ENCODE peak calls at places on chromosomes 11 and 22, in seven cellular contexts. One of them, this sample, is unnamed.

GRCh38 chr11:67269401-67270255 is 3.4 kb downstream of the GRK2 start:
- DNase-seq in mesenchymal stem cell: no peak
- DNase-seq in mesendoderm: no peak
- DNase-seq in H1: no peak
- DNase-seq in H9: no peak
- DNase-seq in neuronal stem cell: no peak
- DNase-seq in IMR-90: no peak
- DNase-seq in this sample: no peak

GRCh38 chr11:127493330-127493729 is 492.8 kb upstream of the KIRREL3 start:
- DNase-seq in neuronal stem cell: no peak
- DNase-seq in H1: no peak
- DNase-seq in H9: no peak
- DNase-seq in mesenchymal stem cell: peak; percentile 4
- DNase-seq in IMR-90: peak; percentile 19
- DNase-seq in mesendoderm: peak; percentile 32
- DNase-seq in this sample: no peak

GRCh38 chr11:45273509-45273908 is 12.6 kb downstream of the SYT13 start:
- DNase-seq in H9: no peak
- DNase-seq in IMR-90: no peak
- DNase-seq in mesendoderm: no peak
- DNase-seq in neuronal stem cell: no peak
- DNase-seq in mesenchymal stem cell: no peak
- DNase-seq in H1: no peak
- DNase-seq in this sample: no peak

GRCh38 chr11:64867748-64868462 is 10.5 kb downstream of the EHD1 start:
- DNase-seq in IMR-90: no peak
- DNase-seq in H9: no peak
- DNase-seq in H1: no peak
- DNase-seq in mesendoderm: no peak
- DNase-seq in mesenchymal stem cell: no peak
- DNase-seq in neuronal stem cell: no peak
- DNase-seq in this sample: peak; percentile 91

GRCh38 chr11:4095509-4096230 is 1.1 kb downstream of the RRM1 start:
- DNase-seq in H9: no peak
- DNase-seq in mesendoderm: peak; percentile 61
- DNase-seq in mesenchymal stem cell: peak; percentile 85
- DNase-seq in IMR-90: peak; percentile 78
- DNase-seq in neuronal stem cell: no peak
- DNase-seq in H1: no peak
- DNase-seq in this sample: peak; percentile 73

GRCh38 chr11:36730761-36731160 is 132.7 kb upstream of the RAG2 start:
- DNase-seq in H1: no peak
- DNase-seq in mesendoderm: peak; percentile 3
- DNase-seq in mesenchymal stem cell: no peak
- DNase-seq in H9: no peak
- DNase-seq in neuronal stem cell: no peak
- DNase-seq in IMR-90: no peak
- DNase-seq in this sample: no peak

GRCh38 chr11:63811522-63811921 is 1.7 kb upstream of the SPINDOC start:
- DNase-seq in mesendoderm: peak; percentile 11
- DNase-seq in mesenchymal stem cell: no peak
- DNase-seq in H9: no peak
- DNase-seq in IMR-90: no peak
- DNase-seq in H1: no peak
- DNase-seq in neuronal stem cell: no peak
- DNase-seq in this sample: no peak

GRCh38 chr11:32421992-32422391 is 13.3 kb downstream of the WT1 start:
- DNase-seq in mesenchymal stem cell: no peak
- DNase-seq in H1: no peak
- DNase-seq in H9: no peak
- DNase-seq in mesendoderm: no peak
- DNase-seq in IMR-90: no peak
- DNase-seq in neuronal stem cell: no peak
- DNase-seq in this sample: no peak

GRCh38 chr22:39097098-39098020 is at the start of gene APOBEC3H:
- DNase-seq in mesendoderm: no peak
- DNase-seq in IMR-90: no peak
- DNase-seq in H9: no peak
- DNase-seq in mesenchymal stem cell: peak; percentile 6
- DNase-seq in neuronal stem cell: no peak
- DNase-seq in H1: no peak
- DNase-seq in this sample: no peak

GRCh38 chr11:17649696-17650600 is 69.4 kb upstream of the MYOD1 start:
- DNase-seq in neuronal stem cell: no peak
- DNase-seq in mesenchymal stem cell: no peak
- DNase-seq in mesendoderm: peak; percentile 14
- DNase-seq in H1: no peak
- DNase-seq in H9: no peak
- DNase-seq in IMR-90: no peak
- DNase-seq in this sample: peak; percentile 68

GRCh38 chr11:112744041-112744440 is 217.2 kb upstream of the NCAM1 start:
- DNase-seq in H9: no peak
- DNase-seq in H1: no peak
- DNase-seq in neuronal stem cell: no peak
- DNase-seq in IMR-90: no peak
- DNase-seq in mesenchymal stem cell: no peak
- DNase-seq in mesendoderm: no peak
- DNase-seq in this sample: no peak

GRCh38 chr11:73945396-73945795 is 5.4 kb upstream of the DNAJB13 start:
- DNase-seq in mesenchymal stem cell: no peak
- DNase-seq in H9: no peak
- DNase-seq in IMR-90: no peak
- DNase-seq in H1: no peak
- DNase-seq in mesendoderm: no peak
- DNase-seq in neuronal stem cell: no peak
- DNase-seq in this sample: no peak

GRCh38 chr11:295351-296205 is 3.7 kb downstream of the IFITM5 start:
- DNase-seq in H1: no peak
- DNase-seq in IMR-90: no peak
- DNase-seq in neuronal stem cell: no peak
- DNase-seq in H9: no peak
- DNase-seq in mesenchymal stem cell: no peak
- DNase-seq in mesendoderm: no peak
- DNase-seq in this sample: no peak

GRCh38 chr11:97525273-97525672 is 1135.5 kb downstream of the JRKL start:
- DNase-seq in neuronal stem cell: no peak
- DNase-seq in H1: no peak
- DNase-seq in mesendoderm: no peak
- DNase-seq in IMR-90: no peak
- DNase-seq in H9: no peak
- DNase-seq in mesenchymal stem cell: peak; percentile 11
- DNase-seq in this sample: no peak

GRCh38 chr11:118227865-118228785 is 3.3 kb upstream of the JAML start:
- DNase-seq in neuronal stem cell: no peak
- DNase-seq in H9: no peak
- DNase-seq in mesenchymal stem cell: no peak
- DNase-seq in H1: no peak
- DNase-seq in IMR-90: no peak
- DNase-seq in mesendoderm: no peak
- DNase-seq in this sample: no peak

GRCh38 chr11:93143186-93143585 is 54.6 kb downstream of the SLC36A4 start:
- DNase-seq in mesenchymal stem cell: peak; percentile 23
- DNase-seq in neuronal stem cell: no peak
- DNase-seq in mesendoderm: no peak
- DNase-seq in H1: no peak
- DNase-seq in IMR-90: peak; percentile 76
- DNase-seq in H9: no peak
- DNase-seq in this sample: no peak

GRCh38 chr11:11409224-11409623 is 56.2 kb upstream of the CSNK2A3 start:
- DNase-seq in H9: no peak
- DNase-seq in H1: no peak
- DNase-seq in mesendoderm: no peak
- DNase-seq in neuronal stem cell: no peak
- DNase-seq in mesenchymal stem cell: no peak
- DNase-seq in IMR-90: no peak
- DNase-seq in this sample: no peak

GRCh38 chr11:87097582-87097981 is 59.8 kb downstream of the TMEM135 start:
- DNase-seq in IMR-90: peak; percentile 27
- DNase-seq in neuronal stem cell: peak; percentile 18
- DNase-seq in H1: no peak
- DNase-seq in H9: peak; percentile 55
- DNase-seq in mesendoderm: peak; percentile 87
- DNase-seq in mesenchymal stem cell: peak; percentile 61
- DNase-seq in this sample: peak; percentile 17

DNA sequence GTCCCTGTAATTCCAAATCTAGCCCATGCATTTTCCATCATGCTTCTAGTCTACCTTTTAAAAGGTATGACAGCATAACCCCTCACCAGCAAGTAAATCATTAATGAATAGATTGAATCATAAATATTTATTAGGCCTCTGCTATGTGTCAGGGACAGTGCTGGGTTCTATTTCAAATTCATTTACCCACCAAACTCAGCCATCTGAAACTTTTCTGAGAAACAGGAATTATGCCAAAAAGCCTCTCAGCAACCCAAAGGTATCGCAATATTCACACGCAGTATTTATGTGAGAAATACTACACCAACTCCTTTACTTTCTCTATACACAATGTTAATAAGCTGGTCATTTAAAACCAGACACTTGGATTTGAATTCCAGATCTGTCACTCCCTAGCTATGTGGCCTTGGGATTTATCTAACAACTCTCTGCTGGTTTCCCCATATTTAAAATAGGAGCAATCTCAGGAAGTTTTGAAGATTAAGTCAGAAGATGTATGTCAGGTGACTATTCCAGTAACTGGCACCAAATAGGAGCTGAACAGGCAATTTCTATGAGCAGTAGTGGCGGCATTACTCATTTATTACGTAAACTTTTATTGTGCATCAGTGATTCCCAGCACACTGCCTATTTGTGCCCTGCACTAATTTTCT is 191.4 kb downstream of the TENM4 start:
- DNase-seq in mesenchymal stem cell: peak; percentile 34
- DNase-seq in mesendoderm: no peak
- DNase-seq in H9: no peak
- DNase-seq in neuronal stem cell: no peak
- DNase-seq in H1: no peak
- DNase-seq in IMR-90: peak; percentile 75
- DNase-seq in this sample: peak; percentile 89
- H3K18ac ChIP-seq in mesenchymal stem cell: no peak overlapping the region
- H3K18ac ChIP-seq in mesendoderm: no peak overlapping the region
- H3K18ac ChIP-seq in H9: no peak overlapping the region
- H3K18ac ChIP-seq in neuronal stem cell: no peak overlapping the region
- H3K18ac ChIP-seq in H1: no peak overlapping the region
- H3K18ac ChIP-seq in IMR-90: no peak overlapping the region
- H3K18ac ChIP-seq in this sample: no peak overlapping the region

DNA sequence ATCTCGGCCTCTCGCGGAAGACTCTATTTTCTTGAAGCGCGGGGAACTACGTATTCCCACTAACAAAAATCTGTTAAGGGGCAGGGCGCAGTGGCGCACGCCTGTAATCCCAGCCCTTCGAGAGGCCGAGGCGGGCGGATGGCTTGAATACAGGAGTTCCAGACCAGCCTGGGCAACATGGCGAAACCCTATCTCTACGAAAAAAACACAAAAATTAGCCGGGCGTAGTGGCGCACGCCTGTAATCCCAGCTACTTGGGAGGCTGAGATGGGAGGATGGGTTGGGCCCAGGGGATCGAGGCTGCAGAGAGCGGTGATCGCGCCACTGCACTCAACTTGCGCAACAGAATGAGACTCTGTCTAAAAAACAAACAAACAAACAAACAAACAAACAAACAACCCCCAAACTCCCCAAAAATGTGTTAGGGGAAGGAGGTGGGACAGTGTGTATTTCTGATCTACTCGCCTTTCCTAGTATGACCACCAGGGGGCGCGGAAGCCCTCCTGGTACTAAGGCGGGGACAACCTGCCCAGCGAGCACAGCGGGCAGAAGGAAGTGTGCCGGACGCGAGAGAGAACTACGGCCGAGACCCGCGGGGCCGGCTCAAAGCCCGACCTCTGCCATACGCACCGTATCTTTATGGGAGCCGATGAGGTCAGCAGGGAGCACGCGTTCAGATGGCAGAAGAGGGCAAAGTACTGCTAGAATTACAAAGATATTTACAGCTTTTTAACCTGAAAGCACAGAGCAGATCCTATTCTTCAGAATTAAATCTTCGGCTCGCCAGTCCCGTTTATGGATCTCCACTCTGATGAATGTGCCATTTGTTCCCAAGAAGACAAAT is 1.3 kb upstream of the STX3 start:
- DNase-seq in H1: no peak
- DNase-seq in H9: peak; percentile 80
- DNase-seq in mesendoderm: peak; percentile 82
- DNase-seq in IMR-90: peak; percentile 63
- DNase-seq in mesenchymal stem cell: peak; percentile 83
- DNase-seq in neuronal stem cell: peak; percentile 80
- DNase-seq in this sample: peak; percentile 89
- H3K18ac ChIP-seq in H1: no peak overlapping the region
- H3K18ac ChIP-seq in H9: no peak overlapping the region
- H3K18ac ChIP-seq in mesendoderm: no peak overlapping the region
- H3K18ac ChIP-seq in IMR-90: no peak overlapping the region
- H3K18ac ChIP-seq in mesenchymal stem cell: no peak overlapping the region
- H3K18ac ChIP-seq in neuronal stem cell: no peak overlapping the region
- H3K18ac ChIP-seq in this sample: no peak overlapping the region

DNA sequence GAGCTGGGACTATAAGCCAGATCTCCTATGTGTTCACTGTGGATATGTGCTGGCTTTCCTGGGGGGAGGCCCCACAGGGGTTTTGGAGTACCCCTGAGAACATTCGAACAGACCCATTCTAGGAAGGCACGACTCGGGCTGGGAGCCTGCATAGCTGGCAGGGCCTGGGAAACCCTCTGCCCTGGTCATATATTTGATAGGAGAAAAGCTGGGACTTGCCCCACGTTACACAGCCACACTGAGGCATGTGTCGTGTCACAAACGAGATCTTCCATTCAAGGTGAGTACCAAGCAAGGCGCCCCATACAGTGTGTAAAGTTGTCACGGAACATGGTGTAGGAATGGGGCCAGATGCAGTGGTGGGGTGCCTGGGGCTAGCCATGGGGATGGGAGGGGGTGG is 11.2 kb downstream of the MYO7A start:
- DNase-seq in mesenchymal stem cell: no peak
- DNase-seq in H9: no peak
- DNase-seq in H1: no peak
- DNase-seq in neuronal stem cell: no peak
- DNase-seq in IMR-90: no peak
- DNase-seq in mesendoderm: no peak
- DNase-seq in this sample: no peak
- H3K18ac ChIP-seq in mesenchymal stem cell: no peak overlapping the region
- H3K18ac ChIP-seq in H9: no peak overlapping the region
- H3K18ac ChIP-seq in H1: no peak overlapping the region
- H3K18ac ChIP-seq in neuronal stem cell: no peak overlapping the region
- H3K18ac ChIP-seq in IMR-90: no peak overlapping the region
- H3K18ac ChIP-seq in mesendoderm: no peak overlapping the region
- H3K18ac ChIP-seq in this sample: no peak overlapping the region

DNA sequence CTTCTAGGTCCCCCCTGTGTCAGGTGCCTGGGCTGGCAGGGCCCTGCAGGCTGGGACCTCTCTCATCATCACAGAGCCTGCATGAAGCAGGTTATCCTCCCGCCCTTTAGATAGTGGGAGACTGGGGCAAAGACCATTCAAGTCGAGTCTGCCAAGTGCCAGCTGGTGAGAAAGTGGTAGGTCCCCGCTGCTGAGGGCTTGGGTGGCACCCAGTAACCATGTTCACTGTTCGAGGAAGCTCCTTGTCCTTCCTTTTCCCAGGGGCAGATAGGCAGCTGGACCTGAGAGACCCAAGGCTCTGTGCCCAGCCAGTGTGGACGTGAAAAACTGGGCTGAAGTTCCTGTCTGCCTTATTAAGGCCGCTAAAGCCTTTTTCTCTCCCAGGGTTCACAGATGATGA is 1319.8 kb downstream of the TBC1D22A start:
- DNase-seq in H1: no peak
- DNase-seq in neuronal stem cell: no peak
- DNase-seq in mesenchymal stem cell: no peak
- DNase-seq in H9: no peak
- DNase-seq in mesendoderm: no peak
- DNase-seq in IMR-90: no peak
- DNase-seq in this sample: no peak
- H3K18ac ChIP-seq in H1: no peak overlapping the region
- H3K18ac ChIP-seq in neuronal stem cell: no peak overlapping the region
- H3K18ac ChIP-seq in mesenchymal stem cell: no peak overlapping the region
- H3K18ac ChIP-seq in H9: no peak overlapping the region
- H3K18ac ChIP-seq in mesendoderm: no peak overlapping the region
- H3K18ac ChIP-seq in IMR-90: no peak overlapping the region
- H3K18ac ChIP-seq in this sample: no peak overlapping the region

GRCh38 chr11:104962852-104963251 is 5.5 kb downstream of the CASP4 start:
- DNase-seq in mesenchymal stem cell: no peak
- DNase-seq in IMR-90: no peak
- DNase-seq in neuronal stem cell: no peak
- DNase-seq in mesendoderm: no peak
- DNase-seq in H1: no peak
- DNase-seq in H9: no peak
- DNase-seq in this sample: no peak
- H3K18ac ChIP-seq in mesenchymal stem cell: no peak overlapping the region
- H3K18ac ChIP-seq in IMR-90: no peak overlapping the region
- H3K18ac ChIP-seq in neuronal stem cell: no peak overlapping the region
- H3K18ac ChIP-seq in mesendoderm: no peak overlapping the region
- H3K18ac ChIP-seq in H1: no peak overlapping the region
- H3K18ac ChIP-seq in H9: no peak overlapping the region
- H3K18ac ChIP-seq in this sample: no peak overlapping the region

This sample was measured in trophoblast cell.